ENCODE peak calls at places on chromosomes 16 and 17, in four cellular contexts. G is H1, Q is K562, E is GM12878. H is an unnamed sample.

GRCh38 chr17:52079496-52079895 is 79.0 kb downstream of the CA10 start:
- DNase-seq in E (no peak), G (no peak), Q (no peak), H (no peak)

GRCh38 chr17:6853764-6854442 is 22.4 kb upstream of the TEKT1 start:
- DNase-seq in E (no peak), G (peak; percentile 34), Q (no peak), H (peak; percentile 82)

GRCh38 chr17:73657473-73658116 is 13.3 kb upstream of the SDK2 start:
- DNase-seq in Q (peak; percentile 29), E (no peak), G (no peak), H (peak; percentile 53)

GRCh38 chr16:82016268-82016667 is 5.0 kb upstream of the SDR42E1 start:
- DNase-seq in G (no peak), E (no peak), Q (peak; percentile 45), H (no peak)

GRCh38 chr17:57559226-57559625 is 185.9 kb downstream of the CCDC182 start:
- DNase-seq in Q (no peak), G (no peak), E (no peak), H (no peak)

GRCh38 chr17:27601069-27601974 is 29.7 kb upstream of the LGALS9 start:
- DNase-seq in E (peak; percentile 51), Q (peak; percentile 70), G (peak; percentile 68), H (peak; percentile 56)

GRCh38 chr16:22375117-22375962 is 921 bp upstream of the CDR2 start:
- DNase-seq in E (no peak), G (no peak), Q (no peak), H (peak; percentile 42)

GRCh38 chr16:12423151-12423550 is 380.5 kb downstream of the CPPED1 start:
- DNase-seq in E (no peak), G (no peak), Q (no peak), H (no peak)

GRCh38 chr17:50660042-50660886 is 25.6 kb downstream of the ABCC3 start:
- DNase-seq in G (no peak), E (no peak), Q (peak; percentile 61), H (peak; percentile 90)

GRCh38 chr17:69690531-69690930 is 276.0 kb downstream of the MAP2K6 start:
- DNase-seq in E (no peak), Q (no peak), G (no peak), H (no peak)

GRCh38 chr17:70552982-70553334 is 383.6 kb downstream of the KCNJ2 start:
- DNase-seq in G (no peak), Q (no peak), E (no peak), H (no peak)

GRCh38 chr17:39231091-39231561 is 5.4 kb upstream of the STAC2 start:
- DNase-seq in Q (no peak), G (no peak), E (no peak), H (no peak)

GRCh38 chr17:19325542-19325941 is 37.0 kb downstream of the B9D1 start:
- DNase-seq in E (no peak), Q (no peak), G (no peak), H (no peak)

GRCh38 chr16:56916571-56917403 is 15.2 kb upstream of the HERPUD1 start:
- DNase-seq in Q (no peak), G (no peak), E (peak; percentile 77), H (no peak)

GRCh38 chr17:27552467-27552779 is 78.6 kb upstream of the LGALS9 start:
- DNase-seq in E (no peak), Q (no peak), G (no peak), H (peak; percentile 45)

GRCh38 chr16:51328708-51329107 is 177.6 kb upstream of the SALL1 start:
- DNase-seq in G (no peak), Q (no peak), E (no peak), H (no peak)

GRCh38 chr16:64278196-64278595 is 843.7 kb downstream of the CDH11 start:
- DNase-seq in Q (no peak), G (no peak), E (no peak), H (no peak)

GRCh38 chr16:50692999-50693781 is at the start of gene NOD2:
- DNase-seq in E (no peak), G (no peak), Q (peak; percentile 64), H (no peak)

GRCh38 chr17:15377608-15378007 is 36.2 kb upstream of the TEKT3 start:
- DNase-seq in Q (no peak), E (no peak), G (no peak), H (peak; percentile 89)

GRCh38 chr17:71339219-71339618 is 781.6 kb upstream of the SOX9 start:
- DNase-seq in Q (no peak), G (no peak), E (no peak), H (no peak)

GRCh38 chr16:12961621-12962020 is 60.2 kb downstream of the SHISA9 start:
- DNase-seq in E (no peak), Q (no peak), G (no peak), H (no peak)

DNA sequence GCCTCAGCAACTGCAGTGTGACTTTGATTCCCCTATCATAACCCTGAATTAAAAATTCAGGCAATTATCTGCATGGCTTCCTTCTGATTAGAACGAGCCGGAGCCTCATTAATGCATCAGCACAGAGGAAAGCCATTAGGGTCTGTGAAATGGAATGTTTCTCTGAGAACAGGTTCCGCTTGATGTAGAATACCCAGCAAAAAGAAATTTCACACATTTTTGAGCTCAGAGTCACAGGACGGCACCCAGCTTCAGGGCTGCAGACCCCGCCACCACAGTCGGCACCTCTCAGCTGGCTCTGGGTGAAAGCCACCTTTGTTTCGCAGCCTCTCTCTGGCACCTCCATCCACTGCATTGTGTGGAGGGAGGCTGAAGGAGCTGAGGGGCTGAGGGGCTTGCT is 45.3 kb upstream of the HNF1B start:
- DNase-seq in Q (no peak), G (no peak), E (no peak), H (no peak)
- TF ChIP-seq CBX5 in Q (no peak), G (no peak), E (no peak), H (no peak)

GRCh38 chr17:62950067-62950466 is 16.0 kb upstream of the TANC2 start:
- DNase-seq in Q (no peak), G (no peak), E (no peak), H (no peak)
- TF ChIP-seq CBX5 in Q (no peak), G (no peak), E (no peak), H (no peak)

DNA sequence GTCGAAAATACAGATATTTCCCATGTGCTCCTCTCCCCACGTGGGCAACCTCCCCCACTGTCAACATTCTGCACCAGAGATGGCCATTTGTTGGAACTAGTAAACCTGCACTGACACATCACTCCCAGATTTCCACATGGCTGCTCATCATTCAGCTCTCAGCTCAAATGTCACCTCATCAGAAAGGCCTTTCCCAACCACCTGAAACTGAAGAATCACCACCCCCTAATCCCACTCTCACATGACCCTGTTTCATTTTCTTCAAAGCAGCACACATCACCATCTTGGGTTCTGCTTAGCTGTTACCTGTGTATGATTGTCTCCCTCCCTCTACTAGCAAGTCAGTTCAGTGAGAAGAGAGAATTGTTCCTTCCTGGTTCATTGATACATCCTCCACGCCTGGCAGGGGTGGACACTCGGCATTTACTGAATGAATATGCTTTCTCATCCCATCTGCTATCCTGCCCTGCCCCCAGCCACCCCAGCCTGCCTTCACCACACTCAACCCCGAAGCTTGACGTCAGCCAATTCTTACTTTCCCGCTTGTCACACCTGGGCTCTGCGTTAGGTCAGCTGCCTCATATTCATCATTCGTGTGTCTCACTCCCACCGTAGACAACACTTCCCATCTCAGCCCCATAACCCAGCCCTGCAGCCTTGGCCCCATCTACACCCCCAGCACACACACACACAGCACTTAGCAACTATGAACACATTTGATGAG is 1.5 kb downstream of the C17orf114 start:
- DNase-seq in Q (no peak), E (no peak), G (no peak), H (no peak)
- TF ChIP-seq CBX5 in Q (no peak), E (no peak), G (no peak), H (no peak)

GRCh38 chr16:76345093-76345735 is 68.0 kb downstream of the CNTNAP4 start:
- DNase-seq in E (no peak), G (no peak), Q (no peak), H (no peak)
- TF ChIP-seq CBX5 in E (no peak), G (no peak), Q (no peak), H (no peak)

GRCh38 chr17:9004132-9004960 is 17.0 kb upstream of the NTN1 start:
- DNase-seq in E (no peak), G (no peak), Q (no peak), H (no peak)

GRCh38 chr17:9001539-9001938 is 19.8 kb upstream of the NTN1 start:
- DNase-seq in G (no peak), E (no peak), Q (no peak), H (no peak)

GRCh38 chr17:9003355-9004131 is 17.8 kb upstream of the NTN1 start:
- DNase-seq in Q (no peak), E (no peak), G (no peak), H (no peak)

GRCh38 chr17:9002610-9003354 is 18.5 kb upstream of the NTN1 start:
- DNase-seq in Q (no peak), G (no peak), E (no peak), H (no peak)

DNA sequence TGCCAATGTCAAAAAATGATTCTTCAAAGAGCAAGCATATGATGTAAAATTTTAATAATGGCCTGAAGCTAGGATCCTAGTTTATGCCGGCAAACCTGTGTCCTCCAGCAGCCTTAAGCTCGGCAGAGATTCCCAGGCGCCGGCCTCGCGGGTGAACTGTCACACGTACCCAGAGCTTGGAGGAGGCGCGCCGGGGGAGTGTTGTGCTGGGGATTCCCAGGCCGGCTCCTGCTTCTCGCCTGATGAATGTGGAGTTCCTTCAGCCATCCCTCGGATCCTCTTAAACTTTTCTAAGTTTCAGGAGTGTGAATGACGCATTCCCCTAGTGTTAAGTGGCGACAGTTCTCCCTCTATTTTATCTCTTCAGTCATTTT is 19.1 kb upstream of the NTN1 start:
- DNase-seq in G (no peak), Q (no peak), E (no peak), H (no peak)
- TF ChIP-seq CBX5 in G (no peak), Q (no peak), E (no peak), H (no peak)

GRCh38 chr16:11316331-11317015 is 28.8 kb upstream of the RMI2 start:
- DNase-seq in Q (no peak), G (no peak), E (no peak), H (no peak)
- TF ChIP-seq CBX5 in Q (no peak), G (no peak), E (no peak), H (no peak)

H was measured in HepG2.